ENCODE peak calls at places on chromosomes 13 and 19, in five cellular contexts. One of them, this sample, is unnamed.

GRCh38 chr19:44623080-44623479 is 9.7 kb downstream of the IGSF23 start:
- DNase-seq in AG09319: no peak
- DNase-seq in CD8-positive, alpha-beta T cell: no peak
- DNase-seq in GM12878: no peak
- DNase-seq in GM12865: no peak
- DNase-seq in this sample: no peak

GRCh38 chr13:32142956-32143375 is 111.4 kb downstream of the FRY start:
- DNase-seq in GM12878: no peak
- DNase-seq in GM12865: no peak
- DNase-seq in AG09319: peak
- DNase-seq in CD8-positive, alpha-beta T cell: no peak
- DNase-seq in this sample: no peak

GRCh38 chr13:19818223-19818842 is 35.6 kb upstream of the PSPC1 start:
- DNase-seq in GM12878: no peak
- DNase-seq in GM12865: peak
- DNase-seq in CD8-positive, alpha-beta T cell: peak
- DNase-seq in AG09319: no peak
- DNase-seq in this sample: peak

GRCh38 chr19:29845576-29846176 is 33.9 kb downstream of the CCNE1 start:
- DNase-seq in AG09319: no peak
- DNase-seq in CD8-positive, alpha-beta T cell: peak
- DNase-seq in GM12865: peak
- DNase-seq in GM12878: no peak
- DNase-seq in this sample: no peak

GRCh38 chr19:13850910-13851753 is 25.8 kb upstream of the NANOS3 start:
- DNase-seq in CD8-positive, alpha-beta T cell: peak
- DNase-seq in AG09319: peak
- DNase-seq in GM12878: no peak
- DNase-seq in GM12865: no peak
- DNase-seq in this sample: no peak

GRCh38 chr19:57615346-57615745 is 1.3 kb downstream of the ZNF134 start:
- DNase-seq in CD8-positive, alpha-beta T cell: no peak
- DNase-seq in AG09319: no peak
- DNase-seq in GM12878: no peak
- DNase-seq in GM12865: no peak
- DNase-seq in this sample: no peak

GRCh38 chr19:4695224-4695731 is 25.1 kb upstream of the MYDGF start:
- DNase-seq in GM12865: no peak
- DNase-seq in CD8-positive, alpha-beta T cell: no peak
- DNase-seq in AG09319: no peak
- DNase-seq in GM12878: no peak
- DNase-seq in this sample: no peak

GRCh38 chr19:13806728-13807127 is 11.5 kb downstream of the ZSWIM4 start:
- DNase-seq in GM12878: no peak
- DNase-seq in AG09319: no peak
- DNase-seq in GM12865: no peak
- DNase-seq in CD8-positive, alpha-beta T cell: no peak
- DNase-seq in this sample: no peak

GRCh38 chr19:44025217-44025936 is at the start of gene ZNF222:
- DNase-seq in GM12865: peak
- DNase-seq in GM12878: peak
- DNase-seq in AG09319: peak
- DNase-seq in CD8-positive, alpha-beta T cell: peak
- DNase-seq in this sample: peak

GRCh38 chr19:30255783-30256509 is 116.2 kb upstream of the ZNF536 start:
- DNase-seq in AG09319: no peak
- DNase-seq in GM12878: no peak
- DNase-seq in CD8-positive, alpha-beta T cell: no peak
- DNase-seq in GM12865: no peak
- DNase-seq in this sample: no peak

GRCh38 chr13:113758651-113759524 is at the start of gene TMEM255B:
- DNase-seq in AG09319: no peak
- DNase-seq in CD8-positive, alpha-beta T cell: peak
- DNase-seq in GM12878: no peak
- DNase-seq in GM12865: peak
- DNase-seq in this sample: peak

GRCh38 chr13:19596960-19597361 is 35.6 kb upstream of the TPTE2 start:
- DNase-seq in AG09319: no peak
- DNase-seq in GM12865: no peak
- DNase-seq in CD8-positive, alpha-beta T cell: no peak
- DNase-seq in GM12878: no peak
- DNase-seq in this sample: no peak

GRCh38 chr13:109497917-109498316 is 288.5 kb downstream of the IRS2 start:
- DNase-seq in AG09319: no peak
- DNase-seq in CD8-positive, alpha-beta T cell: no peak
- DNase-seq in GM12878: no peak
- DNase-seq in GM12865: no peak
- DNase-seq in this sample: no peak

GRCh38 chr13:113169277-113170272 is 11.1 kb downstream of the PROZ start:
- DNase-seq in GM12865: no peak
- DNase-seq in CD8-positive, alpha-beta T cell: no peak
- DNase-seq in GM12878: no peak
- DNase-seq in AG09319: no peak
- DNase-seq in this sample: no peak

GRCh38 chr13:31946091-31946770 is 85.3 kb upstream of the FRY start:
- DNase-seq in CD8-positive, alpha-beta T cell: no peak
- DNase-seq in GM12878: no peak
- DNase-seq in GM12865: no peak
- DNase-seq in AG09319: peak
- DNase-seq in this sample: no peak

GRCh38 chr19:23758187-23759074 is at the start of gene ZNF681:
- DNase-seq in AG09319: peak
- DNase-seq in GM12865: peak
- DNase-seq in GM12878: peak
- DNase-seq in CD8-positive, alpha-beta T cell: peak
- DNase-seq in this sample: peak

GRCh38 chr19:29639086-29639485 is 26.2 kb upstream of the PLEKHF1 start:
- DNase-seq in CD8-positive, alpha-beta T cell: no peak
- DNase-seq in GM12878: no peak
- DNase-seq in AG09319: no peak
- DNase-seq in GM12865: no peak
- DNase-seq in this sample: no peak

GRCh38 chr19:56566904-56567273 is 379 bp upstream of the ZNF470 start:
- DNase-seq in GM12878: no peak
- DNase-seq in GM12865: peak
- DNase-seq in CD8-positive, alpha-beta T cell: peak
- DNase-seq in AG09319: no peak
- DNase-seq in this sample: peak

GRCh38 chr19:1210227-1210538 is 4.6 kb downstream of the STK11 start:
- DNase-seq in GM12865: no peak
- DNase-seq in AG09319: no peak
- DNase-seq in GM12878: no peak
- DNase-seq in CD8-positive, alpha-beta T cell: no peak
- DNase-seq in this sample: no peak

GRCh38 chr13:51714663-51715168 is 89.2 kb downstream of the DHRS12 start:
- DNase-seq in CD8-positive, alpha-beta T cell: no peak
- DNase-seq in GM12878: peak
- DNase-seq in GM12865: peak
- DNase-seq in AG09319: no peak
- DNase-seq in this sample: no peak

GRCh38 chr13:95154441-95154886 is 146.8 kb downstream of the ABCC4 start:
- DNase-seq in CD8-positive, alpha-beta T cell: no peak
- DNase-seq in GM12865: no peak
- DNase-seq in AG09319: no peak
- DNase-seq in GM12878: no peak
- DNase-seq in this sample: no peak

GRCh38 chr13:106514928-106515634 is 20.4 kb downstream of the EFNB2 start:
- DNase-seq in GM12878: no peak
- DNase-seq in CD8-positive, alpha-beta T cell: no peak
- DNase-seq in GM12865: no peak
- DNase-seq in AG09319: no peak
- DNase-seq in this sample: no peak

GRCh38 chr19:56637976-56638555 is 4.9 kb upstream of the SMIM17 start:
- DNase-seq in CD8-positive, alpha-beta T cell: peak
- DNase-seq in GM12878: no peak
- DNase-seq in GM12865: peak
- DNase-seq in AG09319: no peak
- DNase-seq in this sample: peak

GRCh38 chr13:111626371-111627305 is 306.2 kb downstream of the TEX29 start:
- DNase-seq in AG09319: no peak
- DNase-seq in CD8-positive, alpha-beta T cell: no peak
- DNase-seq in GM12878: no peak
- DNase-seq in GM12865: no peak
- DNase-seq in this sample: no peak

GRCh38 chr19:38975214-38975860 is at the start of gene FBXO17:
- DNase-seq in GM12865: no peak
- DNase-seq in GM12878: no peak
- DNase-seq in CD8-positive, alpha-beta T cell: no peak
- DNase-seq in AG09319: no peak
- DNase-seq in this sample: peak

GRCh38 chr19:46180701-46181385 is 32.8 kb downstream of the IGFL2 start:
- DNase-seq in AG09319: no peak
- DNase-seq in GM12878: no peak
- DNase-seq in CD8-positive, alpha-beta T cell: no peak
- DNase-seq in GM12865: no peak
- DNase-seq in this sample: no peak

GRCh38 chr19:10670187-10670586 is 16.0 kb downstream of the ILF3 start:
- DNase-seq in GM12865: no peak
- DNase-seq in CD8-positive, alpha-beta T cell: no peak
- DNase-seq in GM12878: no peak
- DNase-seq in AG09319: no peak
- DNase-seq in this sample: no peak
- TF ChIP-seq CTCF in GM12865: no peak
- TF ChIP-seq CTCF in CD8-positive, alpha-beta T cell: no peak
- TF ChIP-seq CTCF in GM12878: no peak
- TF ChIP-seq CTCF in AG09319: no peak
- TF ChIP-seq CTCF in this sample: no peak

DNA sequence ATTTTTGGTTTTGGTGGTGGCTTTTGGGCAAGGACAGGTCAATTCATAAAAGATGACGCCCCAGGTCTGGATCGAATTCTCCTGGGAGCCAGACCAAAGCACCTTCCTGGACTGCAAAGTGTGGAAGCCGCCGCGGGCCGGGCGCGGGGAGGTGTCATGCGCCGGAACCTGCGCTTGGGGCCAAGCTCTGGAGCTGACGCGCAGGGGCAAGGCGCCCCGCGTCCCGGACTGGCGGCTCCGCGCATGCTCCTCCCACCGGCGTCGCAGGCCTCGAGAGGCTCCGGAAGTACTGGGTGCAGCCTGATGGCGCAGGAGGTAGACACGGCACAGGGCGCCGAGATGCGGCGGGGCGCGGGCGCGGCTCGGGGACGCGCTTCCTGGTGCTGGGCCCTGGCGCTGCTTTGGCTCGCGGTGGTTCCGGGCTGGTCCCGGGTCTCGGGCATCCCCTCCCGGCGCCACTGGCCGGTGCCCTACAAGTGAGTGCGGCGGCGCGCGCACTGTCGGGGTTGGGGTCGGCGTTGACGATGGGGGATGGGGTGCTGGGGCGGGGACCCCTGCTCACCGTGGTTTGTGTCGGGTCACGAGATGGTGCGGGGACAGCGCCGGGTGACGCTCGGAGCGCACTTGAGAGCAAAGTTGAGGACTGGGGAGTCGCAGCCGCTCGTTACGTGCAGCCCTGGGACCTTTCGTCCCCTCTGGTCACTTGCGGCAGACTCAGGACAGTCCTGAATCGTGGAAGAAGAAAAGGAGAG is at the start of gene CLN5:
- DNase-seq in GM12865: peak
- DNase-seq in AG09319: peak
- DNase-seq in CD8-positive, alpha-beta T cell: peak
- DNase-seq in GM12878: peak
- DNase-seq in this sample: peak
- TF ChIP-seq CTCF in GM12865: no peak
- TF ChIP-seq CTCF in AG09319: no peak
- TF ChIP-seq CTCF in CD8-positive, alpha-beta T cell: no peak
- TF ChIP-seq CTCF in GM12878: no peak
- TF ChIP-seq CTCF in this sample: no peak

GRCh38 chr13:94115054-94115453 is 364.4 kb downstream of the DCT start:
- DNase-seq in AG09319: no peak
- DNase-seq in GM12878: no peak
- DNase-seq in GM12865: no peak
- DNase-seq in CD8-positive, alpha-beta T cell: no peak
- DNase-seq in this sample: no peak
- TF ChIP-seq CTCF in AG09319: no peak
- TF ChIP-seq CTCF in GM12878: no peak
- TF ChIP-seq CTCF in GM12865: no peak
- TF ChIP-seq CTCF in CD8-positive, alpha-beta T cell: no peak
- TF ChIP-seq CTCF in this sample: peak

GRCh38 chr19:11987405-11988231 is 22.8 kb downstream of the ZNF763 start:
- DNase-seq in GM12878: peak
- DNase-seq in AG09319: peak
- DNase-seq in GM12865: peak
- DNase-seq in CD8-positive, alpha-beta T cell: peak
- DNase-seq in this sample: peak

GRCh38 chr19:11982526-11982925 is 17.7 kb downstream of the ZNF763 start:
- DNase-seq in GM12865: no peak
- DNase-seq in GM12878: no peak
- DNase-seq in CD8-positive, alpha-beta T cell: no peak
- DNase-seq in AG09319: no peak
- DNase-seq in this sample: no peak

GRCh38 chr19:11989112-11989456 is 24.2 kb downstream of the ZNF763 start:
- DNase-seq in GM12878: no peak
- DNase-seq in AG09319: no peak
- DNase-seq in GM12865: no peak
- DNase-seq in CD8-positive, alpha-beta T cell: no peak
- DNase-seq in this sample: no peak

GRCh38 chr19:11986754-11987153 is 21.9 kb downstream of the ZNF763 start:
- DNase-seq in CD8-positive, alpha-beta T cell: no peak
- DNase-seq in AG09319: no peak
- DNase-seq in GM12878: no peak
- DNase-seq in GM12865: no peak
- DNase-seq in this sample: no peak

GRCh38 chr19:11984986-11985385 is 20.1 kb downstream of the ZNF763 start:
- DNase-seq in GM12865: peak
- DNase-seq in AG09319: no peak
- DNase-seq in GM12878: no peak
- DNase-seq in CD8-positive, alpha-beta T cell: no peak
- DNase-seq in this sample: no peak
- TF ChIP-seq CTCF in GM12865: peak
- TF ChIP-seq CTCF in AG09319: no peak
- TF ChIP-seq CTCF in GM12878: peak
- TF ChIP-seq CTCF in CD8-positive, alpha-beta T cell: no peak
- TF ChIP-seq CTCF in this sample: no peak